ENCODE peak calls at places on chromosomes 2 and 18, in four cellular contexts. One of them, this sample, is unnamed.

GRCh38 chr2:182862003-182862402 is 4.4 kb downstream of the FRZB start:
- DNase-seq in A549: no peak
- DNase-seq in heart left ventricle: peak; percentile 32
- DNase-seq in OCI-LY7: no peak
- DNase-seq in this sample: peak; percentile 78

GRCh38 chr2:71521436-71521950 is 68.1 kb downstream of the DYSF start:
- DNase-seq in A549: no peak
- DNase-seq in heart left ventricle: no peak
- DNase-seq in OCI-LY7: no peak
- DNase-seq in this sample: no peak

GRCh38 chr2:220356076-220356475 is 728.6 kb downstream of the SLC4A3 start:
- DNase-seq in A549: no peak
- DNase-seq in heart left ventricle: no peak
- DNase-seq in OCI-LY7: no peak
- DNase-seq in this sample: no peak

GRCh38 chr2:39094717-39095363 is 26.0 kb downstream of the SOS1 start:
- DNase-seq in A549: no peak
- DNase-seq in heart left ventricle: no peak
- DNase-seq in OCI-LY7: no peak
- DNase-seq in this sample: no peak

GRCh38 chr18:46632401-46633089 is 24.5 kb downstream of the LOXHD1 start:
- DNase-seq in A549: peak; percentile 36
- DNase-seq in heart left ventricle: no peak
- DNase-seq in OCI-LY7: no peak
- DNase-seq in this sample: no peak

GRCh38 chr2:25714740-25715139 is 41.4 kb upstream of the DTNB start:
- DNase-seq in A549: peak; percentile 66
- DNase-seq in heart left ventricle: no peak
- DNase-seq in OCI-LY7: no peak
- DNase-seq in this sample: no peak

GRCh38 chr2:45173513-45173912 is 164.3 kb upstream of the SIX2 start:
- DNase-seq in A549: peak; percentile 84
- DNase-seq in heart left ventricle: no peak
- DNase-seq in OCI-LY7: no peak
- DNase-seq in this sample: peak; percentile 32

GRCh38 chr2:12824771-12825363 is 108.1 kb downstream of the TRIB2 start:
- DNase-seq in A549: no peak
- DNase-seq in heart left ventricle: peak; percentile 86
- DNase-seq in OCI-LY7: no peak
- DNase-seq in this sample: peak; percentile 80

GRCh38 chr2:181036848-181037603 is 56.6 kb downstream of the UBE2E3 start:
- DNase-seq in A549: no peak
- DNase-seq in heart left ventricle: no peak
- DNase-seq in OCI-LY7: no peak
- DNase-seq in this sample: no peak

GRCh38 chr2:131104487-131105155 is 515 bp upstream of the PLEKHB2 start:
- DNase-seq in A549: peak; percentile 91
- DNase-seq in heart left ventricle: peak; percentile 86
- DNase-seq in OCI-LY7: peak; percentile 87
- DNase-seq in this sample: peak; percentile 78

GRCh38 chr2:112768432-112768831 is 4.0 kb upstream of the CKAP2L start:
- DNase-seq in A549: peak; percentile 50
- DNase-seq in heart left ventricle: no peak
- DNase-seq in OCI-LY7: no peak
- DNase-seq in this sample: no peak

GRCh38 chr2:213188971-213189899 is 37.8 kb upstream of the IKZF2 start:
- DNase-seq in A549: no peak
- DNase-seq in heart left ventricle: no peak
- DNase-seq in OCI-LY7: no peak
- DNase-seq in this sample: no peak

GRCh38 chr2:193076995-193077394 is 882.3 kb upstream of the TMEFF2 start:
- DNase-seq in A549: no peak
- DNase-seq in heart left ventricle: no peak
- DNase-seq in OCI-LY7: no peak
- DNase-seq in this sample: no peak

GRCh38 chr18:73879328-73879727 is 268.3 kb downstream of the FBXO15 start:
- DNase-seq in A549: no peak
- DNase-seq in heart left ventricle: no peak
- DNase-seq in OCI-LY7: no peak
- DNase-seq in this sample: no peak

GRCh38 chr18:40962784-40963183 is 992.2 kb upstream of the PIK3C3 start:
- DNase-seq in A549: no peak
- DNase-seq in heart left ventricle: no peak
- DNase-seq in OCI-LY7: no peak
- DNase-seq in this sample: no peak

GRCh38 chr2:73246850-73247249 is 12.7 kb downstream of the CCT7 start:
- DNase-seq in A549: no peak
- DNase-seq in heart left ventricle: no peak
- DNase-seq in OCI-LY7: no peak
- DNase-seq in this sample: no peak

GRCh38 chr18:23228102-23229051 is 93.1 kb downstream of the CABLES1 start:
- DNase-seq in A549: no peak
- DNase-seq in heart left ventricle: no peak
- DNase-seq in OCI-LY7: peak; percentile 97
- DNase-seq in this sample: no peak

GRCh38 chr2:71498261-71498701 is 44.9 kb downstream of the DYSF start:
- DNase-seq in A549: peak; percentile 75
- DNase-seq in heart left ventricle: no peak
- DNase-seq in OCI-LY7: no peak
- DNase-seq in this sample: peak; percentile 50

GRCh38 chr2:55922488-55922887 is 1.1 kb downstream of the EFEMP1 start:
- DNase-seq in A549: no peak
- DNase-seq in heart left ventricle: no peak
- DNase-seq in OCI-LY7: no peak
- DNase-seq in this sample: no peak

GRCh38 chr2:26720322-26721166 is 28.0 kb downstream of the KCNK3 start:
- DNase-seq in A549: peak; percentile 95
- DNase-seq in heart left ventricle: peak; percentile 94
- DNase-seq in OCI-LY7: no peak
- DNase-seq in this sample: peak; percentile 94

GRCh38 chr2:233822101-233822771 is 32.1 kb downstream of the HJURP start:
- DNase-seq in A549: no peak
- DNase-seq in heart left ventricle: no peak
- DNase-seq in OCI-LY7: no peak
- DNase-seq in this sample: peak; percentile 45

GRCh38 chr2:66523990-66524389 is 89.1 kb downstream of the MEIS1 start:
- DNase-seq in A549: no peak
- DNase-seq in heart left ventricle: no peak
- DNase-seq in OCI-LY7: no peak
- DNase-seq in this sample: no peak

GRCh38 chr2:85750509-85751299 is 3.1 kb upstream of the ATOH8 start:
- DNase-seq in A549: peak; percentile 72
- DNase-seq in heart left ventricle: peak; percentile 84
- DNase-seq in OCI-LY7: peak; percentile 58
- DNase-seq in this sample: peak; percentile 90

GRCh38 chr18:74819433-74820059 is 221.9 kb downstream of the ZNF407 start:
- DNase-seq in A549: peak; percentile 14
- DNase-seq in heart left ventricle: no peak
- DNase-seq in OCI-LY7: peak; percentile 26
- DNase-seq in this sample: no peak

GRCh38 chr2:66469219-66469902 is 34.4 kb downstream of the MEIS1 start:
- DNase-seq in A549: no peak
- DNase-seq in heart left ventricle: no peak
- DNase-seq in OCI-LY7: no peak
- DNase-seq in this sample: no peak

GRCh38 chr2:47058061-47058931 is 96.8 kb downstream of the STPG4 start:
- DNase-seq in A549: no peak
- DNase-seq in heart left ventricle: no peak
- DNase-seq in OCI-LY7: no peak
- DNase-seq in this sample: peak; percentile 89

GRCh38 chr2:47063159-47063930 is 91.8 kb downstream of the STPG4 start:
- DNase-seq in A549: no peak
- DNase-seq in heart left ventricle: no peak
- DNase-seq in OCI-LY7: no peak
- DNase-seq in this sample: no peak

GRCh38 chr2:47061989-47062678 is 93.0 kb downstream of the STPG4 start:
- DNase-seq in A549: no peak
- DNase-seq in heart left ventricle: no peak
- DNase-seq in OCI-LY7: no peak
- DNase-seq in this sample: no peak

GRCh38 chr2:47062721-47063120 is 92.4 kb downstream of the STPG4 start:
- DNase-seq in A549: no peak
- DNase-seq in heart left ventricle: no peak
- DNase-seq in OCI-LY7: no peak
- DNase-seq in this sample: no peak

GRCh38 chr2:47060652-47061170 is 94.4 kb downstream of the STPG4 start:
- DNase-seq in A549: no peak
- DNase-seq in heart left ventricle: no peak
- DNase-seq in OCI-LY7: no peak
- DNase-seq in this sample: no peak
- H3K4me1 ChIP-seq in A549: peaks cover 28% of the 10 kb centered on the region
- H3K4me1 ChIP-seq in heart left ventricle: peaks cover 79% of the 10 kb centered on the region
- H3K4me1 ChIP-seq in OCI-LY7: no peaks in the 10 kb centered on the region
- H3K4me1 ChIP-seq in this sample: peaks cover 66% of the 10 kb centered on the region

GRCh38 chr2:61853086-61853847 is 593 bp downstream of the FAM161A start:
- DNase-seq in A549: peak; percentile 77
- DNase-seq in heart left ventricle: no peak
- DNase-seq in OCI-LY7: peak; percentile 33
- DNase-seq in this sample: no peak

GRCh38 chr2:61855178-61855523 is 1.3 kb upstream of the FAM161A start:
- DNase-seq in A549: peak; percentile 54
- DNase-seq in heart left ventricle: no peak
- DNase-seq in OCI-LY7: no peak
- DNase-seq in this sample: no peak

GRCh38 chr2:61853848-61854434 is at the start of gene FAM161A:
- DNase-seq in A549: peak; percentile 88
- DNase-seq in heart left ventricle: peak; percentile 94
- DNase-seq in OCI-LY7: peak; percentile 82
- DNase-seq in this sample: peak; percentile 94

DNA sequence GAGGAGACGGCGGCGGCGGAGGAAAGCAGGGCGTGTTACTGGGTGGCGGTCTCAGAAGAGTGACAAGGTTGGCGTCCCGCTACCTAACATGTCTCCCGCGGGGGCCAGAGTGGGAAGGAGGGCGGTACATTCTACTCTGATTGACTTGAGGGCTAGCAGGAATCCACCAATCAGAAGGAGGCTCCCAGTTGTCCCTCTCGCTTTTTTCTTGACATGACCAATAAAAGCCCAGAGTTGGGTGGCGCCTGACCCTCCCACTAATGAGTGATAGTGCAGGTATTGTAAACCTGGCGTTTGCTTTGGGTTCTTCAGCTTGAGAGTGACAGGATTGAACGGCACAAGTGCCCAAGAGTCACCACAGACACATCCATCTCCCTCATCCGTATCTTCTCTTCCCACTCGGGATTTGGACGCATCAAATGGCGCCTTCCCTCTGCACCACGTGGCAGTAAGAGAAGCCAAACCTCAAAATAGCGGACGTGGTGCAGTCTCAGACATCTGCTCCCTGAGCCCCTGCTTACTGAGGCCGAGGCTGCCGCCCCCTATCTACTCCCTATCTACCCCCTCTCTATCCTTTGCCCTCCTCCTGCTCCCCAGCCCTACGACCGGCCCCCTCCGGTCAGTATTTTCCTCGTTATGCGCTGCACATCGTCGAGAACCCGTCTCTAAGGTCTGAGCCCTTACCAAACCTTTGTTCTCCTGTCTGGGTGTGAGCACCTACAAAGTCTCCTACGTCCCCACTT is 746 bp upstream of the FAM161A start:
- DNase-seq in A549: peak; percentile 99
- DNase-seq in heart left ventricle: peak; percentile 89
- DNase-seq in OCI-LY7: peak; percentile 97
- DNase-seq in this sample: peak; percentile 91
- TF ChIP-seq CTCF in A549: no peak
- TF ChIP-seq CTCF in heart left ventricle: no peak
- TF ChIP-seq CTCF in OCI-LY7: no peak
- TF ChIP-seq CTCF in this sample: no peak

GRCh38 chr2:201775326-201775725 is 5.4 kb downstream of the ALS2 start:
- DNase-seq in A549: no peak
- DNase-seq in heart left ventricle: no peak
- DNase-seq in OCI-LY7: no peak
- DNase-seq in this sample: no peak
- H3K4me1 ChIP-seq in A549: peaks cover 30% of the 10 kb centered on the region
- H3K4me1 ChIP-seq in heart left ventricle: peaks cover 43% of the 10 kb centered on the region
- H3K4me1 ChIP-seq in OCI-LY7: peaks cover 16% of the 10 kb centered on the region
- H3K4me1 ChIP-seq in this sample: peaks cover 12% of the 10 kb centered on the region

GRCh38 chr2:229910832-229911412 is 10.9 kb downstream of the TRIP12 start:
- DNase-seq in A549: peak; percentile 31
- DNase-seq in heart left ventricle: no peak
- DNase-seq in OCI-LY7: peak; percentile 64
- DNase-seq in this sample: no peak
- TF ChIP-seq CTCF in A549: peak; percentile 40
- TF ChIP-seq CTCF in heart left ventricle: peak; percentile 28
- TF ChIP-seq CTCF in OCI-LY7: peak; percentile 79
- TF ChIP-seq CTCF in this sample: peak; percentile 5